ENCODE peak calls at places on chromosome 15, in four cellular contexts. P is heart right ventricle, W is heart left ventricle, M is adipocyte. H is an unnamed sample. For H3K4me1, the result is how much of the 10 kb centered on the place peaks cover.

GRCh38 chr15:40906101-40906946 is 12.1 kb downstream of the VPS18 start:
- DNase-seq in P (peak), W (peak), M (peak), H (peak)

GRCh38 chr15:101188517-101189340 is 63.1 kb downstream of the CHSY1 start:
- DNase-seq in P (no peak), W (no peak), M (peak), H (no peak)

GRCh38 chr15:27027229-27027628 is 56.2 kb downstream of the GABRG3 start:
- DNase-seq in P (no peak), W (no peak), M (no peak), H (no peak)

GRCh38 chr15:45732544-45733130 is 97.8 kb downstream of the SQOR start:
- DNase-seq in P (peak), W (peak), M (no peak), H (no peak)

GRCh38 chr15:35626984-35627383 is 81.0 kb upstream of the DPH6 start:
- DNase-seq in P (no peak), W (no peak), M (no peak), H (no peak)

GRCh38 chr15:68582864-68583263 is 4.1 kb downstream of the CORO2B start:
- DNase-seq in P (no peak), W (no peak), M (no peak), H (no peak)

GRCh38 chr15:70855764-70856163 is 1.8 kb upstream of the LARP6 start:
- DNase-seq in P (no peak), W (no peak), M (no peak), H (no peak)

GRCh38 chr15:52008698-52009434 is 10.2 kb upstream of the MAPK6 start:
- DNase-seq in P (no peak), W (no peak), M (no peak), H (no peak)

GRCh38 chr15:73319460-73320245 is 49.1 kb downstream of the HCN4 start:
- DNase-seq in P (no peak), W (no peak), M (no peak), H (no peak)

GRCh38 chr15:36278219-36278618 is 301.2 kb upstream of the CDIN1 start:
- DNase-seq in P (no peak), W (no peak), M (no peak), H (no peak)

DNA sequence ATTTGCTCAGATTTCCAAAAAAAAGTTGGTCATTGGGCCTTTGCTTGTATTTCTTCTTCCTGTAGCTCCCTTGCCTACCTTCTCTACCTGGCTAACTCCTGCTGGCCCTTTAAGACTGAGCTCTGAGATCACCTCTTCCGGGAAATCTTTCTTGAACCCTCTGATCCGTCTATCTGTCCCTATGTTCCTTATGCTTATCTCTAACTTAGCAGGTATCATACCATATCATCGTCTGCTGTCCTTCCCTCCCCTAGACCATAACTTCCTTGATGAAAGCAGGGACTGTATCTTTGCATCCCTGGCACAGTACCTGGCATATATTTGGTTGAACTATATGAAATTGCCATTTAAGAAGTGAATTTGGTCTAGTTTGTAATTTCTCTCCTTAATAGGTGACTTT is 42.3 kb downstream of the PDE8A start:
- DNase-seq in P (no peak), W (no peak), M (no peak), H (no peak)
- H3K4me1 ChIP-seq in P (half or more), W (half or more), M (under half), H (under half)

GRCh38 chr15:69666921-69667811 is 214.5 kb downstream of the RPLP1 start:
- DNase-seq in P (peak), W (peak), M (no peak), H (no peak)
- H3K4me1 ChIP-seq in P (under half), W (under half), M (under half), H (under half)

DNA sequence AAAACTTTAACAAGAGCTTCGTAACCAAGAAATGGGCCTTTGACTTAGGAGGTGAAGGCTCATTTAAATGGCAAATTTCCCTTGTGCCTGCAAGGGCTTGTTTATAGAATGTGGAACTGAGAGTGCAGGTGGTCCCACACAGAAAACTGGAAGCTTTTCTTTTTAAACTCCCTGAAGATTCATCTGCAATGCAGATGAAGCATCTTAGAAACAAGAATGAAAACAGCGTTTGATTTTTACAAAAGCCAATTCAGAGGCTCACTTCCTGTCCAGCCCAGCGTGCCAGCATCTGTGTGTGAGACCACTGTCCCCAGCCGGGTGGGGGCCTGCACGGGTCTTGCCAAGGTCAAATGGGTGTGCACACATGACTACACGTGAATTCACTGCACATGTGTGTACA is 94.7 kb downstream of the LINGO1 start:
- DNase-seq in P (peak), W (no peak), M (no peak), H (no peak)
- H3K4me1 ChIP-seq in P (under half), W (under half), M (under half), H (under half)

GRCh38 chr15:39596358-39597051 is 15.6 kb downstream of the THBS1 start:
- DNase-seq in P (no peak), W (no peak), M (peak), H (no peak)

GRCh38 chr15:39593071-39594055 is 12.5 kb downstream of the THBS1 start:
- DNase-seq in P (no peak), W (no peak), M (peak), H (no peak)

GRCh38 chr15:39595621-39596221 is 14.8 kb downstream of the THBS1 start:
- DNase-seq in P (no peak), W (no peak), M (peak), H (no peak)

GRCh38 chr15:39594056-39594763 is 13.3 kb downstream of the THBS1 start:
- DNase-seq in P (no peak), W (no peak), M (peak), H (no peak)

GRCh38 chr15:39594764-39595620 is 14.1 kb downstream of the THBS1 start:
- DNase-seq in P (no peak), W (no peak), M (peak), H (no peak)
- H3K4me1 ChIP-seq in P (under half), W (under half), M (under half), H (under half)

H was measured in pancreas.